ENCODE peak calls at places on chromosomes 1 and 21, in five cellular contexts. One of them, this sample, is unnamed.

GRCh38 chr1:153495536-153495935 is 35.1 kb upstream of the S100A7 start:
- DNase-seq in colonic mucosa: no peak
- DNase-seq in gastrocnemius medialis: no peak
- DNase-seq in neural crest cell: no peak
- DNase-seq in astrocyte of the cerebellum: no peak
- DNase-seq in this sample: no peak

GRCh38 chr1:87449348-87449963 is 120.8 kb downstream of the LMO4 start:
- DNase-seq in colonic mucosa: peak
- DNase-seq in gastrocnemius medialis: no peak
- DNase-seq in neural crest cell: no peak
- DNase-seq in astrocyte of the cerebellum: no peak
- DNase-seq in this sample: no peak

GRCh38 chr21:42539931-42540343 is 26.3 kb downstream of the SLC37A1 start:
- DNase-seq in colonic mucosa: no peak
- DNase-seq in gastrocnemius medialis: no peak
- DNase-seq in neural crest cell: no peak
- DNase-seq in astrocyte of the cerebellum: no peak
- DNase-seq in this sample: peak

GRCh38 chr1:224631471-224632105 is 15.5 kb downstream of the CNIH3 start:
- DNase-seq in colonic mucosa: no peak
- DNase-seq in gastrocnemius medialis: no peak
- DNase-seq in neural crest cell: no peak
- DNase-seq in astrocyte of the cerebellum: peak
- DNase-seq in this sample: no peak

GRCh38 chr1:112674440-112674985 is at the start of gene MOV10:
- DNase-seq in colonic mucosa: peak
- DNase-seq in gastrocnemius medialis: peak
- DNase-seq in neural crest cell: peak
- DNase-seq in astrocyte of the cerebellum: peak
- DNase-seq in this sample: peak

GRCh38 chr1:210143465-210144062 is 89.0 kb upstream of the SERTAD4 start:
- DNase-seq in colonic mucosa: peak
- DNase-seq in gastrocnemius medialis: peak
- DNase-seq in neural crest cell: peak
- DNase-seq in astrocyte of the cerebellum: peak
- DNase-seq in this sample: peak

GRCh38 chr1:24022611-24023359 is 42.7 kb upstream of the SRSF10 start:
- DNase-seq in colonic mucosa: peak
- DNase-seq in gastrocnemius medialis: peak
- DNase-seq in neural crest cell: no peak
- DNase-seq in astrocyte of the cerebellum: peak
- DNase-seq in this sample: no peak

GRCh38 chr1:195717651-195718050 is 890.6 kb downstream of the KCNT2 start:
- DNase-seq in colonic mucosa: no peak
- DNase-seq in gastrocnemius medialis: no peak
- DNase-seq in neural crest cell: no peak
- DNase-seq in astrocyte of the cerebellum: no peak
- DNase-seq in this sample: no peak

GRCh38 chr1:8727809-8728213 is 89.6 kb downstream of the RERE start:
- DNase-seq in colonic mucosa: no peak
- DNase-seq in gastrocnemius medialis: peak
- DNase-seq in neural crest cell: no peak
- DNase-seq in astrocyte of the cerebellum: peak
- DNase-seq in this sample: no peak

GRCh38 chr1:76998582-76999189 is 131.4 kb downstream of the ST6GALNAC5 start:
- DNase-seq in colonic mucosa: no peak
- DNase-seq in gastrocnemius medialis: no peak
- DNase-seq in neural crest cell: no peak
- DNase-seq in astrocyte of the cerebellum: peak
- DNase-seq in this sample: no peak

GRCh38 chr21:15445327-15445726 is 284.5 kb upstream of the USP25 start:
- DNase-seq in colonic mucosa: no peak
- DNase-seq in gastrocnemius medialis: no peak
- DNase-seq in neural crest cell: no peak
- DNase-seq in astrocyte of the cerebellum: no peak
- DNase-seq in this sample: no peak

GRCh38 chr1:53521900-53522552 is 62.8 kb downstream of the DMRTB1 start:
- DNase-seq in colonic mucosa: no peak
- DNase-seq in gastrocnemius medialis: no peak
- DNase-seq in neural crest cell: no peak
- DNase-seq in astrocyte of the cerebellum: peak
- DNase-seq in this sample: no peak

GRCh38 chr21:26177187-26177586 is 6.6 kb upstream of the APP start:
- DNase-seq in colonic mucosa: no peak
- DNase-seq in gastrocnemius medialis: no peak
- DNase-seq in neural crest cell: no peak
- DNase-seq in astrocyte of the cerebellum: no peak
- DNase-seq in this sample: no peak

GRCh38 chr1:155126494-155127104 is 1.1 kb upstream of the EFNA1 start:
- DNase-seq in colonic mucosa: peak
- DNase-seq in gastrocnemius medialis: no peak
- DNase-seq in neural crest cell: peak
- DNase-seq in astrocyte of the cerebellum: no peak
- DNase-seq in this sample: peak

GRCh38 chr21:38240121-38240520 is 16.7 kb upstream of the KCNJ15 start:
- DNase-seq in colonic mucosa: no peak
- DNase-seq in gastrocnemius medialis: no peak
- DNase-seq in neural crest cell: no peak
- DNase-seq in astrocyte of the cerebellum: no peak
- DNase-seq in this sample: no peak

GRCh38 chr1:111856411-111857135 is 100.9 kb downstream of the DDX20 start:
- DNase-seq in colonic mucosa: no peak
- DNase-seq in gastrocnemius medialis: no peak
- DNase-seq in neural crest cell: no peak
- DNase-seq in astrocyte of the cerebellum: no peak
- DNase-seq in this sample: no peak

GRCh38 chr1:7501259-7501560 is 269.9 kb upstream of the VAMP3 start:
- DNase-seq in colonic mucosa: no peak
- DNase-seq in gastrocnemius medialis: no peak
- DNase-seq in neural crest cell: no peak
- DNase-seq in astrocyte of the cerebellum: no peak
- DNase-seq in this sample: no peak

GRCh38 chr1:156677616-156678596 is 699 bp upstream of the NES start:
- DNase-seq in colonic mucosa: peak
- DNase-seq in gastrocnemius medialis: peak
- DNase-seq in neural crest cell: peak
- DNase-seq in astrocyte of the cerebellum: peak
- DNase-seq in this sample: peak

GRCh38 chr1:209648931-209649776 is 3.1 kb downstream of the LAMB3 start:
- DNase-seq in colonic mucosa: peak
- DNase-seq in gastrocnemius medialis: no peak
- DNase-seq in neural crest cell: no peak
- DNase-seq in astrocyte of the cerebellum: peak
- DNase-seq in this sample: no peak

GRCh38 chr1:184747089-184747955 is 7.3 kb downstream of the EDEM3 start:
- DNase-seq in colonic mucosa: no peak
- DNase-seq in gastrocnemius medialis: no peak
- DNase-seq in neural crest cell: no peak
- DNase-seq in astrocyte of the cerebellum: no peak
- DNase-seq in this sample: no peak

GRCh38 chr1:153771841-153772593 is 3.2 kb upstream of the SLC27A3 start:
- DNase-seq in colonic mucosa: no peak
- DNase-seq in gastrocnemius medialis: no peak
- DNase-seq in neural crest cell: peak
- DNase-seq in astrocyte of the cerebellum: no peak
- DNase-seq in this sample: peak

GRCh38 chr1:59779949-59780348 is 34.8 kb upstream of the HOOK1 start:
- DNase-seq in colonic mucosa: no peak
- DNase-seq in gastrocnemius medialis: no peak
- DNase-seq in neural crest cell: no peak
- DNase-seq in astrocyte of the cerebellum: no peak
- DNase-seq in this sample: no peak
- TF ChIP-seq CTCF in colonic mucosa: no peak
- TF ChIP-seq CTCF in gastrocnemius medialis: no peak
- TF ChIP-seq CTCF in neural crest cell: peak
- TF ChIP-seq CTCF in astrocyte of the cerebellum: no peak
- TF ChIP-seq CTCF in this sample: no peak

GRCh38 chr1:16009030-16009460 is 5.0 kb downstream of the SRARP start:
- DNase-seq in colonic mucosa: peak
- DNase-seq in gastrocnemius medialis: peak
- DNase-seq in neural crest cell: peak
- DNase-seq in astrocyte of the cerebellum: peak
- DNase-seq in this sample: peak
- TF ChIP-seq CTCF in colonic mucosa: peak
- TF ChIP-seq CTCF in gastrocnemius medialis: peak
- TF ChIP-seq CTCF in neural crest cell: peak
- TF ChIP-seq CTCF in astrocyte of the cerebellum: peak
- TF ChIP-seq CTCF in this sample: peak

GRCh38 chr21:34762761-34763160 is 94.0 kb downstream of the CLIC6 start:
- DNase-seq in colonic mucosa: no peak
- DNase-seq in gastrocnemius medialis: no peak
- DNase-seq in neural crest cell: no peak
- DNase-seq in astrocyte of the cerebellum: peak
- DNase-seq in this sample: no peak
- TF ChIP-seq CTCF in colonic mucosa: no peak
- TF ChIP-seq CTCF in gastrocnemius medialis: no peak
- TF ChIP-seq CTCF in neural crest cell: no peak
- TF ChIP-seq CTCF in astrocyte of the cerebellum: peak
- TF ChIP-seq CTCF in this sample: no peak

GRCh38 chr1:81433676-81434075 is 367.1 kb upstream of the ADGRL2 start:
- DNase-seq in colonic mucosa: no peak
- DNase-seq in gastrocnemius medialis: no peak
- DNase-seq in neural crest cell: no peak
- DNase-seq in astrocyte of the cerebellum: no peak
- DNase-seq in this sample: no peak
- TF ChIP-seq CTCF in colonic mucosa: no peak
- TF ChIP-seq CTCF in gastrocnemius medialis: no peak
- TF ChIP-seq CTCF in neural crest cell: no peak
- TF ChIP-seq CTCF in astrocyte of the cerebellum: no peak
- TF ChIP-seq CTCF in this sample: no peak

DNA sequence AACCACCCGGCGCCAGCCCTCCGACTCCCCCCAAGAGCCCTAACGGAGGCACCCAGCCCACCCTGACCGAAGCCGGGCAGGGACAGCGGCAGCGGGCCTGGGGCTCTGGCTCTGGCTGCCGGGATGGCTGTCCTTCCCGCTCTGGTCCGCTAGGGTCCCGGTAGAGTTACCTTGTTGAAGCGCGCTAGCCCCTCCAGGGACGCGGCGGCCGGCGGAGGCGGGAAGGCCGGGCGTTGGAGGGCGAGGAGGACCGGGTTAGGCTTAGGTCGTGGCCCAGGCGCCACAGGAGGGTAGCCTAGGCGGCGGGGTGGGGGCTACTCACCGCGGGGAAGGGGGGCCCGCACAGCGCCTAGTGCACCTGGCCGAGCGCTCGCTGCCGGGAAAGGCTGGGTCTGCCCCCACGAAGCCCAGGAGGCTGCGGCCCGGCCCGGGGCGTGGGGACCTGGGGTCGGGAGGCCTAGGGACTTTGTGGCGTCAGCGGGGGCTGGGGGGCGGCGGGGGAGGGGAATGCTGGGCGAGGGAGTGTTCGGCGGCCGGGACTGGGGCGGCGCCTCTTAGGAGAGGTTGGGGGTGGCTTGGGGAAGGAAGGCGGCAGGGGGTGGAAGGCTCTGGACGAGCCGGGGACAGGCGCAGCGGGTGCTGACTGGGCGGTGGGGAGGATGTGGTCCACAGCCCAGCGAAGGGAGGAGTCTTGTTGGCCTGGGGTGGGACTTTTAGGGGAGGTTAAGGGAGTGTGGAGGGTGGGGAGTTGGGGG is at the start of gene TRIM17:
- DNase-seq in colonic mucosa: no peak
- DNase-seq in gastrocnemius medialis: no peak
- DNase-seq in neural crest cell: peak
- DNase-seq in astrocyte of the cerebellum: no peak
- DNase-seq in this sample: peak
- TF ChIP-seq CTCF in colonic mucosa: peak
- TF ChIP-seq CTCF in gastrocnemius medialis: no peak
- TF ChIP-seq CTCF in neural crest cell: peak
- TF ChIP-seq CTCF in astrocyte of the cerebellum: peak
- TF ChIP-seq CTCF in this sample: peak

DNA sequence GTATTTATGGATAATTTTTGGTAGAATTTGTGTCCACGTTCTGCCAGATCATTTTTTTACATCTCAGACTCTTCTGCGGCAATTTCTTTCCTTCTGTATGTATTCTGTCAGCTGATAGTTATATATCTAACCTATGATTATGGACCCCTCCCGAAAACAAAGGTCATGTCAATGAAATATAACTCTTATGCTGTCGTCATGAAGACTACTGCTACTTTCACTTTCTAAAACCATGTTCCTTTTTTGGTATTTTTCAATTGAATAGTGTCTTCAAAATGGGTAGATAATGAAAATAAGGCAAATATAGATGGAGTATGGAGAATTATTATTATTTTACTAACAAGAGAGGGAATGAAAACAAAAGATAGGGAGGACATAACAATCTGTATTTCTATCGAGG is 3.2 kb downstream of the ANGPTL1 start:
- DNase-seq in colonic mucosa: no peak
- DNase-seq in gastrocnemius medialis: no peak
- DNase-seq in neural crest cell: no peak
- DNase-seq in astrocyte of the cerebellum: no peak
- DNase-seq in this sample: no peak
- TF ChIP-seq CTCF in colonic mucosa: no peak
- TF ChIP-seq CTCF in gastrocnemius medialis: no peak
- TF ChIP-seq CTCF in neural crest cell: no peak
- TF ChIP-seq CTCF in astrocyte of the cerebellum: no peak
- TF ChIP-seq CTCF in this sample: no peak

GRCh38 chr1:182720465-182720864 is 36.1 kb upstream of the RGS8 start:
- DNase-seq in colonic mucosa: no peak
- DNase-seq in gastrocnemius medialis: no peak
- DNase-seq in neural crest cell: no peak
- DNase-seq in astrocyte of the cerebellum: no peak
- DNase-seq in this sample: no peak
- TF ChIP-seq CTCF in colonic mucosa: no peak
- TF ChIP-seq CTCF in gastrocnemius medialis: no peak
- TF ChIP-seq CTCF in neural crest cell: peak
- TF ChIP-seq CTCF in astrocyte of the cerebellum: no peak
- TF ChIP-seq CTCF in this sample: peak

DNA sequence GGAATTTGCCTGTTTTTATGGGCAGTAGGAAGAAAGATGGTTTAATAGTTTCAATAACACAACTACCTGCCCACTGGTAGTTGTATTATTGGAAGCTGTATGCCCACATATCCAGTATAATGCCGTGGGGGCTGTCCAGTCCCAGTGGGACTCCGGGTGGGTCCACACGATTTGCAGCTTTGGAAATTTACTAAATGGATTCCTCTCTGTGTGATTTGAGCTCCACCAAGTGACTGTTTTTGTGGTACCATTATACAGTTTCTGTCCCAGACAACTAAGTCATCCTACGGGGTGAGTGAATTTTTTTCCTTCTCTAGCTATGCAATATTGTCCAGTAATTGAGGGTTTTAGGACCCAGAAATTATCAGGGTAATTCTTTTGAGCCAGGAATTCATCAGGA is 86.8 kb downstream of the PLA2G4A start:
- DNase-seq in colonic mucosa: no peak
- DNase-seq in gastrocnemius medialis: no peak
- DNase-seq in neural crest cell: no peak
- DNase-seq in astrocyte of the cerebellum: no peak
- DNase-seq in this sample: no peak
- TF ChIP-seq CTCF in colonic mucosa: no peak
- TF ChIP-seq CTCF in gastrocnemius medialis: no peak
- TF ChIP-seq CTCF in neural crest cell: no peak
- TF ChIP-seq CTCF in astrocyte of the cerebellum: peak
- TF ChIP-seq CTCF in this sample: no peak

DNA sequence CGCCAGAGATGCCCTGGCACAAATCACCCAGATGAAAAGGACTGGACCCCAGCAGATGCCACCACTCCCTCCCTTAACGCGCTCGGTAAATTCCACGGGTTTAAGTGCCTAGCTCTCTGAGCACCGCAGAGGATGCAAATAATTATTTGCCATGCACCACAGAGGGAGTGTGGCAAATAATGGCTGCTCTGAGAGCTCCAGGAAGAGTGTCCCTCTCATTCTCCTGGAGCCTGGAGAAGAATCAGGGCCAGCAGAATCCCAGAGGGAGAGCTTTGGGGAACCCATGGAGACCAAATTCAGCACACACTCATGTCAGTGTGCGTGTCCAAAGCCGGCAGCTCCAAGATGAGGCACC is 667 bp downstream of the HHIPL2 start:
- DNase-seq in colonic mucosa: no peak
- DNase-seq in gastrocnemius medialis: no peak
- DNase-seq in neural crest cell: no peak
- DNase-seq in astrocyte of the cerebellum: no peak
- DNase-seq in this sample: no peak
- TF ChIP-seq CTCF in colonic mucosa: no peak
- TF ChIP-seq CTCF in gastrocnemius medialis: no peak
- TF ChIP-seq CTCF in neural crest cell: no peak
- TF ChIP-seq CTCF in astrocyte of the cerebellum: no peak
- TF ChIP-seq CTCF in this sample: no peak